ENCODE peak calls at places on chromosomes 3 and 15, in five cellular contexts. H is upper lobe of left lung, V is endothelial cell of umbilical vein, O is spleen, N is Panc1. D is an unnamed sample.

GRCh38 chr3:111904376-111905241 is 45.5 kb downstream of the PHLDB2 start:
- DNase-seq in H (no peak), V (peak; percentile 53), O (no peak), N (no peak), D (no peak)

GRCh38 chr3:197953881-197954280 is 3.9 kb downstream of the RPL35A start:
- DNase-seq in H (no peak), V (peak; percentile 59), O (no peak), N (no peak), D (no peak)

GRCh38 chr3:127730666-127731294 is 58.0 kb downstream of the ABTB1 start:
- DNase-seq in H (no peak), V (no peak), O (peak; percentile 51), N (no peak), D (no peak)

GRCh38 chr3:69330891-69331400 is 54.9 kb downstream of the FRMD4B start:
- DNase-seq in H (peak; percentile 53), V (peak; percentile 84), O (no peak), N (no peak), D (no peak)

GRCh38 chr3:29514170-29514569 is 233.3 kb downstream of the RBMS3 start:
- DNase-seq in H (no peak), V (no peak), O (no peak), N (no peak), D (no peak)

GRCh38 chr3:168511428-168512014 is 415.8 kb upstream of the GOLIM4 start:
- DNase-seq in H (no peak), V (peak; percentile 14), O (no peak), N (peak; percentile 8), D (no peak)

GRCh38 chr15:25886498-25887140 is 23.5 kb upstream of the ATP10A start:
- DNase-seq in H (peak; percentile 55), V (no peak), O (no peak), N (no peak), D (no peak)

GRCh38 chr15:67521770-67522568 is 1.0 kb downstream of the C15orf61 start:
- DNase-seq in H (no peak), V (peak; percentile 57), O (no peak), N (no peak), D (no peak)

GRCh38 chr15:76193934-76194333 is 117.3 kb downstream of the ETFA start:
- DNase-seq in H (no peak), V (no peak), O (no peak), N (no peak), D (no peak)

GRCh38 chr3:99747915-99748314 is 69.7 kb upstream of the CMSS1 start:
- DNase-seq in H (no peak), V (peak; percentile 62), O (no peak), N (no peak), D (no peak)

GRCh38 chr15:62109457-62109856 is 42.7 kb downstream of the C2CD4A start:
- DNase-seq in H (no peak), V (no peak), O (no peak), N (no peak), D (no peak)

GRCh38 chr3:194300392-194300758 is 50.8 kb downstream of the CPN2 start:
- DNase-seq in H (peak; percentile 82), V (no peak), O (peak; percentile 61), N (no peak), D (peak; percentile 88)

GRCh38 chr15:42819781-42820180 is 82.9 kb upstream of the CDAN1 start:
- DNase-seq in H (no peak), V (no peak), O (no peak), N (no peak), D (no peak)

GRCh38 chr3:111810909-111811308 is 48.2 kb upstream of the PHLDB2 start:
- DNase-seq in H (no peak), V (no peak), O (no peak), N (no peak), D (no peak)

GRCh38 chr3:31800436-31800835 is 180.6 kb downstream of the OSBPL10 start:
- DNase-seq in H (no peak), V (no peak), O (no peak), N (no peak), D (no peak)

GRCh38 chr3:111286749-111287148 is 215.1 kb downstream of the NECTIN3 start:
- DNase-seq in H (no peak), V (no peak), O (no peak), N (no peak), D (no peak)

GRCh38 chr15:29698030-29698701 is 124.1 kb downstream of the TJP1 start:
- DNase-seq in H (no peak), V (peak; percentile 90), O (no peak), N (peak; percentile 75), D (no peak)

GRCh38 chr3:129123314-129124060 is 1.9 kb upstream of the RAB43 start:
- DNase-seq in H (no peak), V (no peak), O (peak; percentile 69), N (no peak), D (no peak)

GRCh38 chr15:94027571-94027970 is 203.8 kb upstream of the MCTP2 start:
- DNase-seq in H (no peak), V (no peak), O (no peak), N (no peak), D (no peak)

GRCh38 chr3:153614563-153614962 is 452.5 kb downstream of the RAP2B start:
- DNase-seq in H (no peak), V (peak; percentile 62), O (no peak), N (no peak), D (no peak)

GRCh38 chr3:182618085-182618732 is 175.1 kb upstream of the ATP11B start:
- DNase-seq in H (no peak), V (peak; percentile 18), O (no peak), N (peak; percentile 10), D (no peak)

GRCh38 chr15:80176443-80176842 is 23.6 kb downstream of the FAH start:
- DNase-seq in H (no peak), V (no peak), O (no peak), N (no peak), D (no peak)

GRCh38 chr15:68017221-68017620 is 36.9 kb upstream of the PIAS1 start:
- DNase-seq in H (no peak), V (no peak), O (no peak), N (no peak), D (no peak)

GRCh38 chr15:84398763-84399701 is 163.5 kb downstream of the GOLGA6L4 start:
- DNase-seq in H (no peak), V (no peak), O (peak; percentile 69), N (no peak), D (peak; percentile 73)

GRCh38 chr3:81492048-81492447 is 269.4 kb downstream of the GBE1 start:
- DNase-seq in H (no peak), V (no peak), O (no peak), N (no peak), D (no peak)

DNA sequence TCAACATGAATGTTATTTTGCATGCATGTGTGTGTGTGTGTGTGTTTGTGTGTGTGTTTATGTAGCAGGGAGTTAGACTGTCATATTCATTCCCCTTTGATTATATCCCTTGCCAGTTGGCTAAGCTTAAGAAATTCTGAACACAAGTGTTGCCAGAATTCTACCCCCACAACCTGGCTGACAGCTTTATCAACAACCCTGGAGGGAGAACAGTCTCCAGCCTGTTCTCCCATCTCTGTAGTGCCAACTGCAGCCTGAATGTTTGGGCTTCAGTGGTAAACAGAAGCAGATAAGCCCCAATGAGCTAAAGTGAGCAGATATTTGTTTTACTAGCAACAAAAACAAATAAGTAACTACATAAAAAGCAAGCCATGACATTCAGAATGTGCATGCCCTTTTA is 162.6 kb upstream of the ABI3BP start:
- DNase-seq in H (no peak), V (no peak), O (no peak), N (no peak), D (no peak)
- H3K27ac ChIP-seq in H (no peak overlapping the region), V (no peak overlapping the region), O (no peak overlapping the region), N (no peak overlapping the region), D (no peak overlapping the region)

GRCh38 chr3:62132027-62132590 is 241.2 kb downstream of the FEZF2 start:
- DNase-seq in H (no peak), V (no peak), O (no peak), N (no peak), D (no peak)
- TF ChIP-seq POLR2AphosphoS5 in H (no peak), V (no peak), O (no peak), N (no peak), D (no peak)

GRCh38 chr3:136184703-136185102 is 11.4 kb downstream of the MSL2 start:
- DNase-seq in H (no peak), V (no peak), O (no peak), N (no peak), D (no peak)

GRCh38 chr3:136186850-136187249 is 9.3 kb downstream of the MSL2 start:
- DNase-seq in H (no peak), V (no peak), O (no peak), N (no peak), D (no peak)

GRCh38 chr3:136189043-136189442 is 7.1 kb downstream of the MSL2 start:
- DNase-seq in H (no peak), V (no peak), O (no peak), N (no peak), D (no peak)

GRCh38 chr3:136187868-136188267 is 8.3 kb downstream of the MSL2 start:
- DNase-seq in H (no peak), V (no peak), O (no peak), N (no peak), D (no peak)

GRCh38 chr3:136186330-136186729 is 9.8 kb downstream of the MSL2 start:
- DNase-seq in H (peak; percentile 79), V (no peak), O (no peak), N (no peak), D (no peak)
- H3K9me3 ChIP-seq in H (no peaks in the 10 kb centered on the region), V (no peaks in the 10 kb centered on the region), O (no peaks in the 10 kb centered on the region), N (no peaks in the 10 kb centered on the region), D (no peaks in the 10 kb centered on the region)

GRCh38 chr3:42489116-42489936 is 13.1 kb upstream of the VIPR1 start:
- DNase-seq in H (peak; percentile 24), V (no peak), O (no peak), N (no peak), D (peak; percentile 73)
- H3K27ac ChIP-seq in H (peak overlapping the region; percentile 72), V (peak overlapping the region; percentile 58), O (no peak overlapping the region), N (no peak overlapping the region), D (peak overlapping the region; percentile 34)

D was measured in suprapubic skin.